ENCODE peak calls at places on chromosomes 2 and 18, in four cellular contexts. H is neural progenitor cell; K is GM12865; Z is CD8-positive, alpha-beta memory T cell. I is an unnamed sample.

GRCh38 chr2:164015328-164016123 is 279.7 kb upstream of the FIGN start:
- DNase-seq in K (peak), H (peak), Z (no peak), I (peak)

GRCh38 chr18:32289480-32290075 is 99.7 kb downstream of the MEP1B start:
- DNase-seq in H (peak), Z (no peak), K (peak), I (peak)

GRCh38 chr2:154692927-154693326 is 5.6 kb upstream of the KCNJ3 start:
- DNase-seq in K (no peak), H (no peak), Z (no peak), I (no peak)

GRCh38 chr2:65278450-65279030 is 50.9 kb downstream of the ACTR2 start:
- DNase-seq in K (no peak), H (no peak), Z (no peak), I (peak)

GRCh38 chr2:205883965-205884364 is 201.7 kb downstream of the NRP2 start:
- DNase-seq in H (no peak), Z (no peak), K (no peak), I (no peak)

GRCh38 chr2:187541086-187542085 is 12.8 kb downstream of the TFPI start:
- DNase-seq in Z (no peak), K (no peak), H (no peak), I (peak)

GRCh38 chr2:191030521-191031154 is 16.7 kb upstream of the STAT1 start:
- DNase-seq in Z (no peak), K (peak), H (peak), I (peak)

GRCh38 chr2:158580760-158581159 is 124.0 kb downstream of the PKP4 start:
- DNase-seq in Z (no peak), K (no peak), H (no peak), I (no peak)

GRCh38 chr2:142241016-142241415 is 110.2 kb upstream of the LRP1B start:
- DNase-seq in K (no peak), H (no peak), Z (no peak), I (no peak)

GRCh38 chr2:157743051-157743450 is 114.4 kb upstream of the ACVR1C start:
- DNase-seq in Z (no peak), K (peak), H (no peak), I (no peak)

GRCh38 chr2:63569740-63570139 is 18.5 kb downstream of the WDPCP start:
- DNase-seq in Z (no peak), K (peak), H (no peak), I (no peak)

GRCh38 chr18:7021994-7022840 is 95.4 kb downstream of the LAMA1 start:
- DNase-seq in K (peak), Z (no peak), H (peak), I (peak)

GRCh38 chr2:207163815-207164747 is 1.7 kb downstream of the KLF7 start:
- DNase-seq in Z (no peak), H (peak), K (peak), I (peak)

GRCh38 chr2:85913854-85914524 is 25.2 kb upstream of the ST3GAL5 start:
- DNase-seq in Z (no peak), H (no peak), K (no peak), I (peak)

GRCh38 chr2:46615555-46616487 is 136.5 kb downstream of the TMEM247 start:
- DNase-seq in K (peak), H (peak), Z (peak), I (peak)

GRCh38 chr2:190858817-190859216 is 21.8 kb upstream of the GLS start:
- DNase-seq in H (no peak), K (no peak), Z (no peak), I (peak)

GRCh38 chr2:226758886-226759660 is 40.5 kb downstream of the IRS1 start:
- DNase-seq in Z (no peak), H (no peak), K (no peak), I (peak)

GRCh38 chr2:106356291-106356690 is 111.9 kb downstream of the RGPD3 start:
- DNase-seq in Z (no peak), H (no peak), K (peak), I (no peak)

GRCh38 chr2:3631851-3632659 is 25.9 kb upstream of the ALLC start:
- DNase-seq in H (no peak), K (no peak), Z (no peak), I (no peak)

GRCh38 chr2:197575987-197576386 is 60.1 kb downstream of the MOB4 start:
- DNase-seq in H (no peak), Z (no peak), K (no peak), I (peak)

GRCh38 chr2:168456526-168457176 is 579 bp downstream of the CERS6 start:
- DNase-seq in H (peak), K (peak), Z (no peak), I (peak)

GRCh38 chr2:84838434-84839145 is 42.3 kb downstream of the TRABD2A start:
- DNase-seq in H (no peak), Z (no peak), K (no peak), I (peak)

GRCh38 chr2:230877131-230877736 is 12.5 kb downstream of the ITM2C start:
- DNase-seq in H (no peak), Z (no peak), K (no peak), I (no peak)

GRCh38 chr2:132943829-132944228 is 273.8 kb upstream of the LYPD1 start:
- DNase-seq in K (no peak), Z (no peak), H (no peak), I (peak)

GRCh38 chr2:71801969-71802368 is 345.7 kb downstream of the CYP26B1 start:
- DNase-seq in Z (no peak), K (peak), H (peak), I (peak)

GRCh38 chr2:120348134-120349103 is 2.5 kb downstream of the INHBB start:
- DNase-seq in H (no peak), Z (no peak), K (no peak), I (no peak)

GRCh38 chr2:99242151-99242550 is 13.3 kb downstream of the LYG2 start:
- DNase-seq in K (no peak), H (peak), Z (no peak), I (no peak)

GRCh38 chr18:50401888-50402287 is 27.0 kb downstream of the SKA1 start:
- DNase-seq in K (no peak), Z (no peak), H (peak), I (peak)

GRCh38 chr2:191401287-191401686 is 156.1 kb downstream of the MYO1B start:
- DNase-seq in K (no peak), Z (no peak), H (peak), I (peak)

GRCh38 chr2:156323754-156324153 is 8.8 kb downstream of the NR4A2 start:
- DNase-seq in Z (no peak), H (no peak), K (no peak), I (no peak)

GRCh38 chr2:156329031-156329921 is 3.2 kb downstream of the NR4A2 start:
- DNase-seq in H (peak), Z (no peak), K (no peak), I (no peak)

GRCh38 chr2:156325671-156326385 is 6.7 kb downstream of the NR4A2 start:
- DNase-seq in Z (no peak), H (no peak), K (no peak), I (no peak)

GRCh38 chr2:156327835-156328401 is 4.6 kb downstream of the NR4A2 start:
- DNase-seq in Z (no peak), K (no peak), H (no peak), I (no peak)

GRCh38 chr2:156326488-156326887 is 6.0 kb downstream of the NR4A2 start:
- DNase-seq in Z (no peak), K (no peak), H (no peak), I (no peak)
- H3K4me3 ChIP-seq in Z (no peak), K (no peak), H (no peak), I (no peak)

DNA sequence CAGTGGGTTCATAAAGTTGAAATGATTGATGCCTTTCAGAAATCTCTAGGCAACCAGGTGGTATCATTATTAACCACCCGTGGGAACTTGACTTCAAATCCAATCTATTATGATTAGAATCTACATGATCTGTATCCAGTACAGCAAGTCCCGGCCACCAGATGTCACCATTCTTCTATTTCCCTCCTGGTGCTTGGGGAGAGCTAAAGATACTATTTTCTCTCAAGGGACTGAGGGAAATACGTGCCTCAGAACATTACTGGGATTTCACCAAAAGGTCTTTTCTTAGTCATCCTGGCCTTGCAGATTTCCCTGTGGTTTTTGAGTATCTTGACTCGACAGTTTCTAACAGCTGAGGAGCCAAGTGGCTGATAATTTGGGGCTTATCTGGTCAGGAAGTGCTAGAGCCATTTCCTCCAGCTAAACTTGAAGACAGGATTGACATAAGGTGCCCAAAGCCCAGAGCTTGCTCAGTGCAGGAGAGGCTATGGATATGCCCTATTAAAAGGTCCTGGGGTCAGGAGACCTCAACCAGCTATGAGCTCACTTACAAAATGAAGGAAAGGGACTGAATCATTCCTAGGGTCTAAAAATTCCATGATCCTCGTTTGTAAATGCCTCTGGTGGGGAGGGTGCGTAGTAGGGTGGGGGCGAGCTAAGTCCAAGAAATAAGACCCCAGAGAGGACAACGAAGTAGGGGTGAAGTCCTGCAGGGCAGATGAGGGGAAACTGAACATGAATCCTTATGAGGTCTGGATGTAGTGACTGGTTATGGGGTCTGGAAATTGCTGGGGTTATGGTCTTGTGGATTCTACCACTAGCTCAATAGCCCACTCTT is 135.4 kb upstream of the MGAT5 start:
- DNase-seq in H (peak), Z (peak), K (peak), I (peak)
- H3K4me3 ChIP-seq in H (no peak), Z (no peak), K (peak), I (no peak)

GRCh38 chr2:54568876-54569298 is 112.8 kb downstream of the SPTBN1 start:
- DNase-seq in K (peak), Z (no peak), H (peak), I (no peak)

GRCh38 chr2:54570925-54571694 is 115.0 kb downstream of the SPTBN1 start:
- DNase-seq in K (peak), H (no peak), Z (peak), I (peak)

GRCh38 chr2:54572262-54572635 is 116.1 kb downstream of the SPTBN1 start:
- DNase-seq in K (peak), H (no peak), Z (no peak), I (peak)

GRCh38 chr2:54570321-54570881 is 114.3 kb downstream of the SPTBN1 start:
- DNase-seq in Z (no peak), H (no peak), K (peak), I (no peak)

DNA sequence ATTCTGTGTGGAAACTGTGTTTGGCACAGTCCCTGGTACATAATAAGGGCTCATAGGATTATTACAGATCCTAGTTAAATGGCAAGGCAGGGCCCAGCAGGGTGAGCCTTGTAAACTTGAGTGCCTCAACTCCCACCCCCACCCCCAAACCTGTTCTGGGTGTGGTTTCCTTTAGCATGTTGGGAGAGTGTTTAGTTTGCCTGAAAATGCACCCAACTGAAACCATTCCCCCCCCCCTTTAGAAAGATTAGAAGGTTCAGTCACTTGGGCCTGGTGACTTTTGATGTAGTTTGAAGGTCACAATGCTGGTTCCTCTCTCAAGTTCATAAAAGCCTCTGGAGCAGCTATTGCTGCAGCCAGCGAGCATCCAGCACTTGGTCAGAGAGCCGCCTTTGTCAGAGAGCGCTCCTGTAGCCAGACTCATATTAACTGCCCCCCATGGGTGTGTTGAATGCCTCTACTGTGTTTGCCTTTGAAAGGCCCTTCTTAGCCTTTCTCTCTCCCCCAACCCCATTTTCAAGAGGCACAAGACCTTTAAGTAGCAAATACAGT is 113.7 kb downstream of the SPTBN1 start:
- DNase-seq in K (peak), Z (no peak), H (peak), I (no peak)
- H3K4me3 ChIP-seq in K (peak), Z (peak), H (no peak), I (no peak)

GRCh38 chr2:196162586-196163180 is 8.7 kb downstream of the STK17B start:
- DNase-seq in Z (no peak), H (no peak), K (no peak), I (no peak)

GRCh38 chr2:196160101-196160500 is 11.3 kb downstream of the STK17B start:
- DNase-seq in Z (peak), H (peak), K (peak), I (peak)

GRCh38 chr2:196155597-196155996 is 15.8 kb downstream of the STK17B start:
- DNase-seq in Z (no peak), K (no peak), H (no peak), I (no peak)

GRCh38 chr2:196160966-196161365 is 10.4 kb downstream of the STK17B start:
- DNase-seq in H (no peak), K (no peak), Z (no peak), I (no peak)

DNA sequence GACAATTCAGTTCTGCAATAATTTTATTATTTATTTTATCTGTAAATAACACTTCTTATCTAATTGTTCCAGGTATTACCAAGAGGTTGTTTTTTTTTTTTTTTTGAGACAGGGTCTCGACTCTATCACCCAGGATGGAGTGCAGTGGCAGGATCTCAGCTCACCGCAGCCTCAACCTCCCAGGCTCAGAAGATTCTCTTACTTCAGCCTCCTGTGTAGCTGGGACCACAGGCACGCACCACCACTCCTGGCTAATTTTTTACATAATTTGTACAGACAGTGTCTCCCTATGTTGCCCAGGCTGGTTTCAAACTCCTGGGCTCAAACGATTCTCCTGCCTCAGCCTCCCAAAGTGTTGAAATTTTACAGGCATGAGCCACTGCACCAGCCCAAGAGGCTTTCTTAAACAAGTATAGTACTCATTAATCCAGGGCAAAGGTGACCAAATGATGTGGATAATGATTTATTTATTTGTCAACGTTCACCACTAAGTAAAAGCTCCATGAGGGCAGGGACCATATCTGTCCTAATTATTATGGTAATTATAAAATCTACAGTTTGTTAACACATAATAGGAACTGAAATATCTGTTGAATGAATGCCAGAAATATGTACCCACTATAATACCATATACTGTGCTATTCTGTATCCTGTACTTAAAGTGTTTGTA is 12.0 kb downstream of the STK17B start:
- DNase-seq in K (no peak), Z (no peak), H (no peak), I (no peak)
- H3K4me3 ChIP-seq in K (no peak), Z (peak), H (no peak), I (no peak)

GRCh38 chr2:11132036-11132671 is 23.1 kb upstream of the SLC66A3 start:
- DNase-seq in Z (no peak), H (no peak), K (no peak), I (no peak)

GRCh38 chr2:11133936-11134320 is 21.3 kb upstream of the SLC66A3 start:
- DNase-seq in Z (no peak), H (no peak), K (no peak), I (no peak)

GRCh38 chr2:11131166-11131920 is 23.9 kb upstream of the SLC66A3 start:
- DNase-seq in H (no peak), Z (no peak), K (no peak), I (no peak)

GRCh38 chr2:11134349-11134748 is 20.9 kb upstream of the SLC66A3 start:
- DNase-seq in K (no peak), Z (no peak), H (no peak), I (no peak)

GRCh38 chr2:11133238-11133935 is 21.9 kb upstream of the SLC66A3 start:
- DNase-seq in H (peak), K (no peak), Z (no peak), I (no peak)
- H3K4me3 ChIP-seq in H (peak), K (peak), Z (peak), I (peak)

GRCh38 chr2:55363636-55364035 is 56.0 kb downstream of the CCDC88A start:
- DNase-seq in H (no peak), Z (no peak), K (no peak), I (no peak)
- H3K4me3 ChIP-seq in H (no peak), Z (no peak), K (no peak), I (no peak)

DNA sequence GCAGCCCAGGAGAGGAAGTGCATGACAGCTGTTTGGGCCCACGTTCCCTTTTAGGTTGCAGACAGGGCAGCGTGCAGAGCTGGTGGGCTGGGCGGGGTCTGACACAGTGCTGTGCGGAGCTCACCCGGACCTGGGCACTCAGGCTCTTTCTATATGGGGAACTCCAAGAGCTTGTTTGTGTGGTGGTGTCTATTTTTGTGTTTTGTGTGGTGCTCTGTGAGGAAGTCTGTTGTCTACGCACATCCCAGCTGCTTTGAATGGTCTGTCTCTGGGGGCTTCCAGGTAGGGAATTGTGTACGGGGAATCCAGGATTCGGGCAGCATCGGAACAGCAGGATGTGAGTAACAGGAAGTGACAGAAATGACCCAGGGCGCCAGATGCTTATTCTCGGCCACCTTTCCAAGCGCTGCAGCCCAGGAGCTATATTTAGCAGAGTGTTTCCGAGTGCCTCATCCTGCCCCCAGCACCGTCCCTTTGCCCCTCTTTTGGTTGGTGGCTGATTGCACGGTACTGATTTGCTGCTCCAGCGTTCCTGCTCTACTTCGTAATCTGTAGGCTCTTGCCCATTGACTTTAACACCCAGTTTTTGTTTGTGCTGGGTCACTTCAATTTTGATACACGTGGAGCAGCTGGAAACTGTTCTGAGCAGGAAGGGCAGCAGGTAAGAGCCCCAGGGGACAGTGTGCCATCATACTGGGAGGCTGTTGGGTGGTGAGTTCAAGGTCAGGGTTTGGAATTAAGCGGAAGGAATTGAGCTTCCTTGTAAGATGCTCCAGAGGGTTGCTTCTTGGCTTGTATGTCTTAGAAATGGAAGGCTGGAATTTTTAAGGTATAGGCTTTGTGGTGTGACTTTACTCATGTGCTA is 64.7 kb downstream of the DGKD start:
- DNase-seq in K (peak), H (no peak), Z (peak), I (peak)
- H3K4me3 ChIP-seq in K (peak), H (no peak), Z (peak), I (no peak)

GRCh38 chr2:40824269-40824668 is 372.4 kb upstream of the SLC8A1 start:
- DNase-seq in H (no peak), Z (no peak), K (no peak), I (no peak)
- H3K4me3 ChIP-seq in H (no peak), Z (no peak), K (no peak), I (no peak)

GRCh38 chr2:237170017-237170416 is 84.3 kb downstream of the COPS8 start:
- DNase-seq in H (no peak), K (no peak), Z (no peak), I (no peak)

GRCh38 chr2:237167934-237168333 is 82.2 kb downstream of the COPS8 start:
- DNase-seq in H (no peak), Z (no peak), K (no peak), I (no peak)

GRCh38 chr2:237167038-237167437 is 81.3 kb downstream of the COPS8 start:
- DNase-seq in Z (no peak), K (no peak), H (no peak), I (no peak)

GRCh38 chr2:237171895-237172294 is 86.2 kb downstream of the COPS8 start:
- DNase-seq in Z (no peak), K (no peak), H (no peak), I (no peak)

DNA sequence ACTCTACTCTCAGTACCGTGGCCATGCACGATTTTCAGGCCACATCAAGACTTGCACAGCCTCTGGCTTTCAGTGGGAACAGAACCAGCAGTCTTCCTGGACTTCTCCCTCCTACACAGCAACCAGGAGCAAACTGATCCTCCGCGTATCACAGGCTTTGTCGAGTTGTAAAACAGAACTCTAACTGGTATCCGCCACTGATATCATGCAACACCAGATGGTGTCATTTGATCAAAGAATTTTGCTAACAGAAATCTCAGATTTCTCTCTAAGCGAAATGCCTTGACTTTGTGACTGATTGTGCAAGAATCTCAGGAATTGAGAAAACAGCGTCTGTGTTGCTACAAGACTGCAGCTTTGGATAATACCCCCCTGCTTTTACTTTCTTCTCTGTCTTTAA is 85.7 kb downstream of the COPS8 start:
- DNase-seq in H (no peak), K (no peak), Z (no peak), I (peak)
- H3K4me3 ChIP-seq in H (no peak), K (no peak), Z (no peak), I (no peak)

I was measured in astrocyte of the spinal cord.